ENCODE peak calls at places on chromosomes 12 and 14, in eight cellular contexts. One of them, this sample, is unnamed.

GRCh38 chr12:24600996-24601395 is 347.9 kb downstream of the BCAT1 start:
- DNase-seq in astrocyte of the spinal cord: peak; percentile 77
- DNase-seq in T-helper 1 cell: no peak
- DNase-seq in A673: peak; percentile 88
- DNase-seq in stimulated activated CD4-positive, alpha-beta T cell treated with anti-CD3 and anti-CD28 coated beads, TNF-alpha, amount 100 ng/mL, for 4 hours: no peak
- DNase-seq in mesothelial cell of epicardium: no peak
- DNase-seq in fibroblast of the aortic adventitia: peak; percentile 76
- DNase-seq in A549: no peak
- DNase-seq in this sample: peak; percentile 63

GRCh38 chr14:83096092-83096491 is 1562.4 kb upstream of the SEL1L start:
- DNase-seq in astrocyte of the spinal cord: peak; percentile 7
- DNase-seq in T-helper 1 cell: no peak
- DNase-seq in A673: no peak
- DNase-seq in stimulated activated CD4-positive, alpha-beta T cell treated with anti-CD3 and anti-CD28 coated beads, TNF-alpha, amount 100 ng/mL, for 4 hours: no peak
- DNase-seq in mesothelial cell of epicardium: no peak
- DNase-seq in fibroblast of the aortic adventitia: no peak
- DNase-seq in A549: no peak
- DNase-seq in this sample: no peak

GRCh38 chr12:57462307-57463253 is 3.0 kb downstream of the GLI1 start:
- DNase-seq in astrocyte of the spinal cord: peak; percentile 94
- DNase-seq in T-helper 1 cell: peak; percentile 81
- DNase-seq in A673: peak; percentile 95
- DNase-seq in stimulated activated CD4-positive, alpha-beta T cell treated with anti-CD3 and anti-CD28 coated beads, TNF-alpha, amount 100 ng/mL, for 4 hours: peak; percentile 75
- DNase-seq in mesothelial cell of epicardium: peak; percentile 74
- DNase-seq in fibroblast of the aortic adventitia: peak; percentile 88
- DNase-seq in A549: peak; percentile 96
- DNase-seq in this sample: peak; percentile 92

GRCh38 chr12:104790296-104791125 is 167.6 kb downstream of the SLC41A2 start:
- DNase-seq in astrocyte of the spinal cord: no peak
- DNase-seq in T-helper 1 cell: peak; percentile 15
- DNase-seq in A673: peak; percentile 52
- DNase-seq in stimulated activated CD4-positive, alpha-beta T cell treated with anti-CD3 and anti-CD28 coated beads, TNF-alpha, amount 100 ng/mL, for 4 hours: peak; percentile 18
- DNase-seq in mesothelial cell of epicardium: no peak
- DNase-seq in fibroblast of the aortic adventitia: no peak
- DNase-seq in A549: peak; percentile 45
- DNase-seq in this sample: no peak

GRCh38 chr12:75086086-75087038 is 123.3 kb downstream of the KCNC2 start:
- DNase-seq in astrocyte of the spinal cord: peak; percentile 65
- DNase-seq in T-helper 1 cell: no peak
- DNase-seq in A673: no peak
- DNase-seq in stimulated activated CD4-positive, alpha-beta T cell treated with anti-CD3 and anti-CD28 coated beads, TNF-alpha, amount 100 ng/mL, for 4 hours: no peak
- DNase-seq in mesothelial cell of epicardium: no peak
- DNase-seq in fibroblast of the aortic adventitia: peak; percentile 75
- DNase-seq in A549: no peak
- DNase-seq in this sample: no peak

GRCh38 chr12:41034686-41035085 is 153.4 kb upstream of the PDZRN4 start:
- DNase-seq in astrocyte of the spinal cord: peak; percentile 33
- DNase-seq in T-helper 1 cell: no peak
- DNase-seq in A673: peak; percentile 29
- DNase-seq in stimulated activated CD4-positive, alpha-beta T cell treated with anti-CD3 and anti-CD28 coated beads, TNF-alpha, amount 100 ng/mL, for 4 hours: no peak
- DNase-seq in mesothelial cell of epicardium: no peak
- DNase-seq in fibroblast of the aortic adventitia: no peak
- DNase-seq in A549: no peak
- DNase-seq in this sample: no peak

GRCh38 chr14:90508536-90509254 is 111.9 kb downstream of the CALM1 start:
- DNase-seq in astrocyte of the spinal cord: no peak
- DNase-seq in T-helper 1 cell: no peak
- DNase-seq in A673: no peak
- DNase-seq in stimulated activated CD4-positive, alpha-beta T cell treated with anti-CD3 and anti-CD28 coated beads, TNF-alpha, amount 100 ng/mL, for 4 hours: no peak
- DNase-seq in mesothelial cell of epicardium: peak; percentile 58
- DNase-seq in fibroblast of the aortic adventitia: no peak
- DNase-seq in A549: no peak
- DNase-seq in this sample: no peak

GRCh38 chr14:59483819-59484610 is at the start of the genes JKAMP and L3HYPDH:
- DNase-seq in astrocyte of the spinal cord: peak; percentile 97
- DNase-seq in T-helper 1 cell: peak; percentile 95
- DNase-seq in A673: peak; percentile 99
- DNase-seq in stimulated activated CD4-positive, alpha-beta T cell treated with anti-CD3 and anti-CD28 coated beads, TNF-alpha, amount 100 ng/mL, for 4 hours: peak; percentile 97
- DNase-seq in mesothelial cell of epicardium: peak; percentile 96
- DNase-seq in fibroblast of the aortic adventitia: peak; percentile 94
- DNase-seq in A549: peak; percentile 96
- DNase-seq in this sample: peak; percentile 84

GRCh38 chr12:50246873-50247612 is 36.3 kb downstream of the LIMA1 start:
- DNase-seq in astrocyte of the spinal cord: peak; percentile 97
- DNase-seq in T-helper 1 cell: no peak
- DNase-seq in A673: peak; percentile 63
- DNase-seq in stimulated activated CD4-positive, alpha-beta T cell treated with anti-CD3 and anti-CD28 coated beads, TNF-alpha, amount 100 ng/mL, for 4 hours: peak; percentile 8
- DNase-seq in mesothelial cell of epicardium: no peak
- DNase-seq in fibroblast of the aortic adventitia: peak; percentile 98
- DNase-seq in A549: peak; percentile 86
- DNase-seq in this sample: peak; percentile 98

GRCh38 chr14:63200767-63201166 is 3.5 kb upstream of the RHOJ start:
- DNase-seq in astrocyte of the spinal cord: no peak
- DNase-seq in T-helper 1 cell: no peak
- DNase-seq in A673: no peak
- DNase-seq in stimulated activated CD4-positive, alpha-beta T cell treated with anti-CD3 and anti-CD28 coated beads, TNF-alpha, amount 100 ng/mL, for 4 hours: no peak
- DNase-seq in mesothelial cell of epicardium: no peak
- DNase-seq in fibroblast of the aortic adventitia: no peak
- DNase-seq in A549: no peak
- DNase-seq in this sample: no peak

GRCh38 chr14:51643137-51643536 is 8.6 kb upstream of the FRMD6 start:
- DNase-seq in astrocyte of the spinal cord: peak; percentile 68
- DNase-seq in T-helper 1 cell: no peak
- DNase-seq in A673: no peak
- DNase-seq in stimulated activated CD4-positive, alpha-beta T cell treated with anti-CD3 and anti-CD28 coated beads, TNF-alpha, amount 100 ng/mL, for 4 hours: no peak
- DNase-seq in mesothelial cell of epicardium: no peak
- DNase-seq in fibroblast of the aortic adventitia: no peak
- DNase-seq in A549: no peak
- DNase-seq in this sample: peak; percentile 91

GRCh38 chr14:75232597-75232996 is 46.0 kb upstream of the FOS start:
- DNase-seq in astrocyte of the spinal cord: no peak
- DNase-seq in T-helper 1 cell: peak; percentile 36
- DNase-seq in A673: no peak
- DNase-seq in stimulated activated CD4-positive, alpha-beta T cell treated with anti-CD3 and anti-CD28 coated beads, TNF-alpha, amount 100 ng/mL, for 4 hours: no peak
- DNase-seq in mesothelial cell of epicardium: no peak
- DNase-seq in fibroblast of the aortic adventitia: no peak
- DNase-seq in A549: no peak
- DNase-seq in this sample: no peak

This sample was measured in kidney glomerular epithelial cell.